ENCODE peak calls at places on chromosome 1, in six cellular contexts. F is PC-9, J is bronchial epithelial cell, Q is AG10803, B is hepatocyte, S is K562. V is an unnamed sample.

GRCh38 chr1:21946836-21947587 is 9.9 kb upstream of the HSPG2 start:
- DNase-seq in F (no peak), J (no peak), Q (no peak), B (no peak), S (no peak), V (no peak)

GRCh38 chr1:89980605-89981004 is 14.3 kb upstream of the ZNF326 start:
- DNase-seq in F (no peak), J (no peak), Q (no peak), B (no peak), S (no peak), V (peak)

GRCh38 chr1:45016767-45017166 is 4.7 kb downstream of the UROD start:
- DNase-seq in F (no peak), J (no peak), Q (no peak), B (no peak), S (peak), V (no peak)

GRCh38 chr1:236753554-236753953 is 41.5 kb upstream of the MTR start:
- DNase-seq in F (no peak), J (peak), Q (peak), B (peak), S (peak), V (peak)

GRCh38 chr1:55337801-55338447 is 122.8 kb upstream of the USP24 start:
- DNase-seq in F (peak), J (peak), Q (peak), B (peak), S (peak), V (peak)

GRCh38 chr1:52919051-52919719 is 2.4 kb downstream of the ECHDC2 start:
- DNase-seq in F (no peak), J (peak), Q (no peak), B (no peak), S (no peak), V (peak)

GRCh38 chr1:161069731-161070270 is at the start of gene ARHGAP30:
- DNase-seq in F (no peak), J (no peak), Q (no peak), B (no peak), S (no peak), V (no peak)

GRCh38 chr1:201565024-201565730 is 26.2 kb downstream of the NAV1 start:
- DNase-seq in F (no peak), J (no peak), Q (peak), B (no peak), S (no peak), V (no peak)

GRCh38 chr1:18166341-18166740 is 58.7 kb downstream of the IGSF21 start:
- DNase-seq in F (no peak), J (no peak), Q (no peak), B (no peak), S (no peak), V (no peak)

GRCh38 chr1:41613646-41614592 is 129.4 kb upstream of the EDN2 start:
- DNase-seq in F (no peak), J (peak), Q (peak), B (no peak), S (no peak), V (peak)

GRCh38 chr1:63935148-63935547 is 161.3 kb downstream of the ROR1 start:
- DNase-seq in F (peak), J (peak), Q (no peak), B (peak), S (no peak), V (peak)
- TF ChIP-seq CTCF in F (peak), J (peak), Q (peak), B (peak), S (no peak), V (peak)

DNA sequence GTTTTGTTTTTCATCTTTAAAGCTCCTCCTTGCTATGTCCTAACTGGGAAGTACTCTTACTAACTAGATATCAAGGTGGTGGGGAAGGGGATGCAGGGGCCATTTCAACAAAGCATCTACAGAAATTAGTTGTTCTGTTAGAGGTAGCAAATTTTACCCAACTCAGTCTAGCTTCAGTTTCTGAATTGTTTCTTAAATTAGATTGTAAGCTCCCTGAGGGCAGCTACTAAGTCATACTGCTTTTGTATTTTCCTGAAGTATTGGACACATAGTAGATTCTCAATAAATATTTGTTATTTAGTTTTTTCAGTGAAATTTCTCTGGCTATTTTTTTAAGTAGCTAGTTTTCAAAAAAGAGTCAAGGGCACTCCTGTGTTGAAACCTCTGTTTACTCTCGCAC is 1.8 kb downstream of the UBAP2L start:
- DNase-seq in F (no peak), J (no peak), Q (no peak), B (no peak), S (no peak), V (no peak)
- H3K4me3 ChIP-seq in F (peak), J (no peak), Q (peak), B (peak), S (peak), V (peak)

GRCh38 chr1:77121503-77121902 is 97.7 kb downstream of the PIGK start:
- DNase-seq in F (no peak), J (no peak), Q (no peak), B (no peak), S (no peak), V (no peak)

GRCh38 chr1:77120950-77121349 is 98.3 kb downstream of the PIGK start:
- DNase-seq in F (no peak), J (no peak), Q (no peak), B (no peak), S (no peak), V (no peak)

GRCh38 chr1:77126309-77126708 is 92.9 kb downstream of the PIGK start:
- DNase-seq in F (peak), J (peak), Q (peak), B (peak), S (peak), V (peak)
- TF ChIP-seq CTCF in F (peak), J (peak), Q (peak), B (peak), S (peak), V (peak)

GRCh38 chr1:180181996-180182675 is 27.5 kb downstream of the QSOX1 start:
- DNase-seq in F (no peak), J (no peak), Q (no peak), B (no peak), S (no peak), V (no peak)
- H3K4me3 ChIP-seq in F (no peak), J (no peak), Q (no peak), B (no peak), S (no peak), V (no peak)

DNA sequence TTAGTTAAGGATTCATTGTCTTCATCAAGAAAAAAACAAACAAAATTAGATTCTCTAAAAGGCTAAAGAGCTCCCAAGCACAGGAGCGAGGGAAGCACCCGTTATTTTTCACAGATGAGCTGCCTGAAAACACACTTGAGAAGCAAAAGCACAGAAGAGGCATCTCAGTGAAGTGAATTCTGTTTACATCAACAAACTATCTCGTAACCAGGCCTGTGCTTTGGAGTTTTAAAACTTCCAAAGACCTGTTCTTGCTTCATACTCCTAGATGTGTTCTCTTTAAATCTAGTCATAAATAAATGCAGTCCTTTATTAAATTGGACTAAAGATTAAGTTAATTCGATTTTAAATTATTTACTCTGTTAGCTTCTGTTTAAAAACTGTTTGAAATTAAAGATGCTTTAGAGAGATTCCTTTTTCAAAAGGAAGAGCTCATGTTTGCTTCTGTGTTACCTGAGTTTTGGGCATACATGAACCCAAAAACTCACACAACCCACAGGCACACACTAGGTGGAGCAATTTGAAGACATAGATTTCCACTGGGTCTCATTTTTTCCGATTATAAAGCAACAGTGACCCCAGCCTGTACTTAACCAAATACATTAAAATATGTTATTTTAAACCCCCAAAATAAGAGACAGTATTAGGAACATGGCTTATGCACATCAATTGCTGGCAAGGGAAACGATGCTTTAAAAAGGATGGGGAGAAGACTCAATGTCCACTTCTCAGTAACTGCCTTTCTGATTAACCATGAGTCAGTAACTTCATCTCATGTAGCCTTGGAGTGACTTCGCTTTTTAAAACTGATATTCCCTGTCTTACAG is 648.2 kb downstream of the SMYD3 start:
- DNase-seq in F (no peak), J (peak), Q (no peak), B (no peak), S (no peak), V (peak)
- TF ChIP-seq CTCF in F (no peak), J (no peak), Q (peak), B (peak), S (peak), V (peak)

V was measured in epithelial cell of esophagus.